ENCODE peak calls at places on chromosomes 5 and 9, in seven cellular contexts. K, C, S, F, N, X and M are unnamed samples.

GRCh38 chr5:34749431-34749872 is 89.5 kb upstream of the TTC23L start:
- DNase-seq in F (no peak), N (no peak), X (no peak), K (no peak), C (no peak), S (no peak), M (peak; percentile 87)

GRCh38 chr9:82074144-82074543 is 85.6 kb downstream of the SPATA31D1 start:
- DNase-seq in K (no peak), F (no peak), S (no peak), N (no peak), X (no peak), C (no peak), M (no peak)

GRCh38 chr5:73205309-73205708 is 32.3 kb downstream of the TMEM174 start:
- DNase-seq in X (no peak), N (no peak), C (peak; percentile 72), S (no peak), K (no peak), F (no peak), M (no peak)

GRCh38 chr5:169006206-169006605 is 294.7 kb downstream of the SLIT3 start:
- DNase-seq in C (no peak), F (no peak), S (no peak), X (peak; percentile 36), K (no peak), N (no peak), M (no peak)

GRCh38 chr5:40985501-40985900 is 76.2 kb downstream of the C7 start:
- DNase-seq in S (no peak), N (no peak), X (no peak), F (no peak), K (no peak), C (no peak), M (no peak)

GRCh38 chr5:97629281-97629680 is 446.2 kb upstream of the RIOK2 start:
- DNase-seq in F (no peak), C (no peak), X (no peak), S (no peak), N (peak; percentile 86), K (no peak), M (peak; percentile 85)

GRCh38 chr5:150615141-150615699 is 25.2 kb upstream of the SYNPO start:
- DNase-seq in C (peak; percentile 66), S (no peak), X (no peak), N (no peak), K (no peak), F (no peak), M (peak; percentile 40)

GRCh38 chr9:94623253-94623652 is 16.1 kb downstream of the FBP1 start:
- DNase-seq in K (peak; percentile 39), S (peak; percentile 53), C (peak; percentile 82), F (no peak), X (peak; percentile 70), N (no peak), M (peak; percentile 32)

GRCh38 chr5:34655354-34655991 is 655 bp upstream of the RAI14 start:
- DNase-seq in X (peak; percentile 59), K (peak; percentile 42), S (peak; percentile 75), N (peak; percentile 75), F (no peak), C (peak; percentile 62), M (peak; percentile 87)

GRCh38 chr5:178431777-178432155 is 158.4 kb downstream of the COL23A1 start:
- DNase-seq in S (no peak), X (no peak), N (no peak), C (no peak), K (no peak), F (no peak), M (no peak)

GRCh38 chr5:141503699-141504098 is 14.8 kb downstream of the PCDHGC5 start:
- DNase-seq in S (no peak), C (no peak), N (no peak), F (no peak), K (no peak), X (no peak), M (no peak)
- H3K9ac ChIP-seq in S (no peak overlapping the region), C (no peak overlapping the region), N (no peak overlapping the region), F (no peak overlapping the region), K (no peak overlapping the region), X (no peak overlapping the region), M (no peak overlapping the region)

DNA sequence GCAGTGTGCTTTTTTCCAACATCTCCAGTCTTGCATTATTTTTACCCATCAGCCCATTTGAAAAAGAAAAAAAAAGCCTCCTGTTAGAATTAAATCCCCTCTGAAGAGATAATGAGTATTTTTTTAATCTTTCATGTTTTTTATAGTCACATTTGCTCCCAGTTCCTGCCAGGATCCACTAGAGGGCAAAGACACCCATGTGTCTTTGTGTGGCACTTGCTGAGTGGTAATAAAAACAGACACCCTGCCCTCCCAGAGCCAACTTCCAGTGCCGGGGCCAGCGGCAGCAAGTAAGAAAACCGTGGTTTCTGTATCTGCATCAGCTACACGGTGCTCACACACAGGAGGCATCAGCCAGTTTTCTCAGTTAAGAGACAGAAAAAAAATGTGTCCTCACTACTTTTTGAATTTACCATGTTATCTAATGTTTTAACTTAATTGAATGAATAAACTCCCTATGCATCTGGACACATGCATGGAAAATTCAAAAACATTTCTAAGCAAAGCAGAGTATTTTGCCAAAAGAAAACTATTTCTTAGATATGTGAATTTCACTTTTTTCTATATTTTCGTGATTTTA is 70.2 kb upstream of the PLEKHG4B start:
- DNase-seq in S (peak; percentile 79), N (no peak), C (no peak), X (no peak), F (no peak), K (no peak), M (peak; percentile 55)
- H3K9ac ChIP-seq in S (no peak overlapping the region), N (no peak overlapping the region), C (no peak overlapping the region), X (no peak overlapping the region), F (no peak overlapping the region), K (no peak overlapping the region), M (no peak overlapping the region)

DNA sequence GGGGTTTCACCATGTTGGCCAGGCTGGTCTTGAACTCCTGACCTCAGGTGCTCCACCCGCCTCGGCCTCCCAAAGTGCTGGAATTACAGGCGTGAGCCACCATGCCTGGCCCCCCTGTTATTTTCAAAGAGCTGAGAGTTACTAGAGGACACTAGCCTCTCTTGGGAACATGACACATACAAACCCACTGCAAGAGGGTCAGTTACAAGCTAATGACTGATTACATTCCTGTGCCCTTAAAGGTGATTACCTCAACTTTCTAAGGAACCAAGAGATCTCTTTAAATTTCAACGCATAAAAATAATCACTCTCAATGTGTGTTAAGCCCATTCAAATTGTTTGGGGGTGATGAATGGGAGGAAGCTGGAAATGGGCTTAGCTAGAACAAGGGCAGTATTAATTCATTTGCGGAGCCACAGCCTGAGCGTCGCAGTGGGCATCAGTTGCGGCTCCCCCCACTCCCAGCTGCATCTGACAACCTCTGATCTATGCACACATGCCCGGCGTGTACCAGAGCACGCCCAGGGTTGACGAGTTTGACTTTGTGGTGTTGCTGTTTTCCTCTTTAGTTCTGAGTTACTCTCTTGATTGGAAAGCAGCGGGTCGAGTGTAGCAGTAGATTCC is 146.9 kb downstream of the GOLPH3 start:
- DNase-seq in X (peak; percentile 28), C (no peak), F (no peak), S (no peak), N (no peak), K (no peak), M (peak; percentile 11)
- H3K9ac ChIP-seq in X (no peak overlapping the region), C (no peak overlapping the region), F (no peak overlapping the region), S (no peak overlapping the region), N (no peak overlapping the region), K (no peak overlapping the region), M (peak overlapping the region; percentile 71)

GRCh38 chr5:38380522-38380921 is 122.2 kb downstream of the EGFLAM start:
- DNase-seq in F (no peak), N (no peak), C (no peak), S (no peak), K (no peak), X (no peak), M (no peak)
- H3K9ac ChIP-seq in F (no peak overlapping the region), N (no peak overlapping the region), C (no peak overlapping the region), S (no peak overlapping the region), K (no peak overlapping the region), X (no peak overlapping the region), M (no peak overlapping the region)

GRCh38 chr5:1100652-1101574 is 10.9 kb downstream of the SLC12A7 start:
- DNase-seq in N (no peak), K (no peak), F (no peak), C (no peak), S (no peak), X (peak; percentile 50), M (no peak)

GRCh38 chr5:1104327-1105006 is 7.4 kb downstream of the SLC12A7 start:
- DNase-seq in X (no peak), N (no peak), C (no peak), F (no peak), S (no peak), K (no peak), M (no peak)

GRCh38 chr5:1101991-1102713 is 9.7 kb downstream of the SLC12A7 start:
- DNase-seq in N (peak; percentile 92), X (peak; percentile 94), K (peak; percentile 80), C (no peak), S (no peak), F (no peak), M (no peak)

GRCh38 chr5:1103505-1104326 is 8.1 kb downstream of the SLC12A7 start:
- DNase-seq in K (no peak), S (no peak), N (peak; percentile 96), F (no peak), X (no peak), C (peak; percentile 88), M (no peak)

GRCh38 chr5:1103093-1103492 is 8.8 kb downstream of the SLC12A7 start:
- DNase-seq in K (no peak), N (no peak), F (no peak), C (no peak), X (no peak), S (no peak), M (no peak)
- H3K9ac ChIP-seq in K (no peak overlapping the region), N (no peak overlapping the region), F (no peak overlapping the region), C (peak overlapping the region; percentile 52), X (no peak overlapping the region), S (no peak overlapping the region), M (peak overlapping the region; percentile 53)

GRCh38 chr5:139395844-139396640 is 1.1 kb upstream of the PROB1 start:
- DNase-seq in S (no peak), C (no peak), X (no peak), K (no peak), F (no peak), N (no peak), M (no peak)
- H3K9ac ChIP-seq in S (no peak overlapping the region), C (no peak overlapping the region), X (no peak overlapping the region), K (peak overlapping the region; percentile 30), F (no peak overlapping the region), N (no peak overlapping the region), M (no peak overlapping the region)